ENCODE peak calls at places on chromosome 12, in ten cellular contexts. H, C, Z, M, O, E, N, F, S and L are unnamed samples.

GRCh38 chr12:14936224-14936861 is 2.0 kb downstream of the ERP27 start:
- DNase-seq in E (no peak), Z (peak; percentile 59), O (no peak), H (no peak), N (no peak), F (no peak), S (no peak), M (no peak), C (no peak), L (peak; percentile 2)

GRCh38 chr12:46492471-46493351 is 120.1 kb upstream of the SLC38A2 start:
- DNase-seq in S (no peak), C (peak; percentile 96), E (no peak), N (no peak), F (no peak), M (no peak), H (peak; percentile 50), Z (no peak), O (peak; percentile 54), L (peak; percentile 29)

GRCh38 chr12:41521872-41522379 is 333.8 kb downstream of the PDZRN4 start:
- DNase-seq in C (peak; percentile 79), E (no peak), N (no peak), F (no peak), O (peak; percentile 29), Z (no peak), H (peak; percentile 64), S (no peak), M (no peak), L (peak; percentile 55)

GRCh38 chr12:22100952-22101748 is 55.1 kb downstream of the CMAS start:
- DNase-seq in E (no peak), C (peak; percentile 50), S (no peak), O (peak; percentile 18), N (no peak), Z (peak; percentile 44), F (no peak), M (peak; percentile 26), H (peak; percentile 9), L (peak; percentile 37)

GRCh38 chr12:129844662-129845061 is 59.2 kb downstream of the TMEM132D start:
- DNase-seq in E (no peak), N (no peak), C (peak; percentile 37), M (no peak), O (no peak), H (no peak), S (no peak), F (no peak), Z (no peak), L (no peak)

GRCh38 chr12:124347335-124347734 is 52.4 kb downstream of the RFLNA start:
- DNase-seq in Z (no peak), M (no peak), H (no peak), N (no peak), C (no peak), O (no peak), S (no peak), F (no peak), E (no peak), L (no peak)

GRCh38 chr12:90229771-90230170 is 521.1 kb upstream of the ATP2B1 start:
- DNase-seq in C (no peak), F (no peak), S (no peak), M (no peak), E (no peak), H (no peak), O (no peak), Z (no peak), N (no peak), L (no peak)

GRCh38 chr12:6361834-6362233 is 13.5 kb downstream of the SCNN1A start:
- DNase-seq in M (no peak), C (no peak), S (peak; percentile 76), H (peak; percentile 69), N (no peak), O (no peak), F (no peak), Z (no peak), E (no peak), L (no peak)

GRCh38 chr12:98146487-98146886 is 368.9 kb upstream of the TMPO start:
- DNase-seq in E (no peak), O (no peak), N (no peak), M (no peak), S (no peak), C (no peak), H (no peak), F (no peak), Z (no peak), L (no peak)

GRCh38 chr12:94761559-94761958 is 111.2 kb upstream of the TMCC3 start:
- DNase-seq in Z (no peak), H (peak; percentile 79), N (no peak), C (peak; percentile 90), M (no peak), S (no peak), O (peak; percentile 68), E (no peak), F (no peak), L (no peak)

GRCh38 chr12:78790148-78790547 is 74.4 kb upstream of the SYT1 start:
- DNase-seq in H (no peak), C (no peak), E (no peak), Z (no peak), N (no peak), O (no peak), S (no peak), F (no peak), M (no peak), L (no peak)

GRCh38 chr12:18658179-18658578 is 79.6 kb downstream of the PLCZ1 start:
- DNase-seq in S (no peak), C (no peak), M (no peak), O (no peak), E (no peak), F (no peak), H (no peak), Z (no peak), N (no peak), L (no peak)

GRCh38 chr12:85182699-85183098 is 97.3 kb upstream of the ALX1 start:
- DNase-seq in Z (no peak), S (no peak), O (no peak), N (no peak), F (no peak), E (no peak), C (no peak), M (no peak), H (peak; percentile 99), L (no peak)

GRCh38 chr12:106955377-106956047 is at the start of gene TMEM263:
- DNase-seq in Z (peak; percentile 89), E (peak; percentile 88), N (peak; percentile 89), F (peak; percentile 85), O (peak; percentile 99), H (peak; percentile 95), S (peak; percentile 93), M (peak; percentile 96), C (peak; percentile 67), L (peak; percentile 98)

GRCh38 chr12:113325938-113326337 is 9.0 kb downstream of the SLC8B1 start:
- DNase-seq in Z (no peak), E (no peak), O (peak; percentile 47), S (no peak), M (peak; percentile 48), H (no peak), F (no peak), C (no peak), N (no peak), L (peak; percentile 67)

GRCh38 chr12:87827638-87828264 is 201.4 kb downstream of the C12orf50 start:
- DNase-seq in F (no peak), H (peak; percentile 98), S (no peak), C (no peak), O (peak; percentile 5), E (no peak), Z (no peak), N (no peak), M (no peak), L (peak; percentile 51)

GRCh38 chr12:3698218-3698974 is 54.5 kb downstream of the CRACR2A start:
- DNase-seq in S (no peak), Z (no peak), C (peak; percentile 86), E (no peak), H (peak; percentile 25), N (no peak), M (no peak), F (no peak), O (peak; percentile 82), L (peak; percentile 99)

GRCh38 chr12:3253682-3254275 is 176.6 kb downstream of the TSPAN9 start:
- DNase-seq in F (no peak), O (no peak), S (no peak), N (no peak), E (no peak), H (no peak), Z (no peak), C (no peak), M (no peak), L (peak; percentile 84)

GRCh38 chr12:126726481-126727217 is 1540.3 kb upstream of the TMEM132C start:
- DNase-seq in S (no peak), N (no peak), O (no peak), E (no peak), C (no peak), Z (no peak), M (no peak), F (no peak), H (no peak), L (no peak)

GRCh38 chr12:14773685-14774073 is 29.6 kb downstream of the WBP11 start:
- DNase-seq in N (no peak), C (no peak), H (no peak), F (no peak), S (peak; percentile 53), O (no peak), Z (peak; percentile 47), E (no peak), M (no peak), L (peak; percentile 80)

GRCh38 chr12:39329015-39329414 is 113.9 kb downstream of the KIF21A start:
- DNase-seq in C (peak; percentile 6), Z (no peak), M (no peak), H (no peak), O (no peak), F (no peak), S (no peak), N (no peak), E (no peak), L (no peak)

GRCh38 chr12:12819221-12819620 is 6.1 kb downstream of the DDX47 start:
- DNase-seq in H (no peak), E (no peak), Z (no peak), O (no peak), M (no peak), F (no peak), S (no peak), C (no peak), N (no peak), L (no peak)

GRCh38 chr12:46832084-46832704 is 6.4 kb upstream of the SLC38A4 start:
- DNase-seq in M (no peak), C (no peak), Z (peak; percentile 67), F (no peak), N (no peak), H (no peak), O (no peak), E (no peak), S (no peak), L (no peak)

GRCh38 chr12:9669534-9669933 is at the start of gene CLEC2D:
- DNase-seq in S (no peak), N (no peak), H (no peak), O (no peak), M (no peak), Z (no peak), E (no peak), F (no peak), C (no peak), L (no peak)

GRCh38 chr12:108360487-108360886 is 21.4 kb upstream of the CMKLR1 start:
- DNase-seq in Z (no peak), H (peak; percentile 22), S (no peak), O (no peak), E (no peak), M (no peak), C (no peak), N (no peak), F (no peak), L (no peak)

GRCh38 chr12:20262131-20262530 is 106.2 kb upstream of the PDE3A start:
- DNase-seq in M (no peak), H (no peak), C (no peak), N (no peak), O (no peak), E (no peak), S (no peak), F (no peak), Z (no peak), L (no peak)

GRCh38 chr12:58009355-58009754 is 68.0 kb downstream of the ATP23 start:
- DNase-seq in H (no peak), N (no peak), Z (no peak), C (no peak), M (no peak), F (no peak), E (no peak), O (no peak), S (no peak), L (no peak)

GRCh38 chr12:22858849-22859569 is 234.0 kb downstream of the ETNK1 start:
- DNase-seq in E (no peak), O (peak; percentile 11), F (no peak), C (no peak), S (no peak), M (no peak), H (no peak), Z (no peak), N (no peak), L (no peak)